ENCODE peak calls at places on chromosomes 11 and 22, in seven cellular contexts. A is AG09309, T is heart left ventricle, H is cardiac fibroblast, V is fibroblast of the aortic adventitia, M is tibial nerve, J is mammary epithelial cell. Q is an unnamed sample.
A peak's percentile ranks its signal among the peaks of the same experiment; 100 is the strongest.

GRCh38 chr11:46865340-46865739 is 19.3 kb upstream of the CKAP5 start:
- DNase-seq in A (peak; percentile 25), T (no peak), H (peak; percentile 76), V (peak; percentile 87), M (no peak), J (no peak), Q (peak; percentile 34)

GRCh38 chr22:46792061-46792796 is 29.8 kb downstream of the TBC1D22A start:
- DNase-seq in A (no peak), T (no peak), H (no peak), V (no peak), M (no peak), J (no peak), Q (no peak)

GRCh38 chr11:94129505-94130335 is 1.1 kb downstream of the PANX1 start:
- DNase-seq in A (no peak), T (no peak), H (peak; percentile 40), V (no peak), M (no peak), J (no peak), Q (no peak)

GRCh38 chr22:37412445-37413250 is 14.6 kb downstream of the ELFN2 start:
- DNase-seq in A (no peak), T (no peak), H (no peak), V (no peak), M (no peak), J (no peak), Q (no peak)

GRCh38 chr11:71154406-71154805 is 98.0 kb downstream of the SHANK2 start:
- DNase-seq in A (no peak), T (no peak), H (no peak), V (no peak), M (no peak), J (no peak), Q (no peak)

GRCh38 chr11:117623831-117624271 is 173.2 kb downstream of the DSCAML1 start:
- DNase-seq in A (no peak), T (no peak), H (no peak), V (no peak), M (no peak), J (no peak), Q (no peak)

GRCh38 chr22:17788528-17789378 is 14.5 kb upstream of the BID start:
- DNase-seq in A (no peak), T (no peak), H (no peak), V (no peak), M (no peak), J (no peak), Q (no peak)

GRCh38 chr11:5880329-5880728 is at the start of gene OR52E4:
- DNase-seq in A (no peak), T (no peak), H (no peak), V (no peak), M (no peak), J (no peak), Q (no peak)

GRCh38 chr11:57513911-57514537 is 1.5 kb downstream of the SLC43A1 start:
- DNase-seq in A (no peak), T (peak; percentile 74), H (peak; percentile 33), V (peak; percentile 27), M (no peak), J (no peak), Q (no peak)

GRCh38 chr11:71283960-71284359 is 31.6 kb upstream of the SHANK2 start:
- DNase-seq in A (no peak), T (no peak), H (no peak), V (no peak), M (no peak), J (peak; percentile 24), Q (no peak)

GRCh38 chr22:42901790-42902508 is 44.9 kb upstream of the ARFGAP3 start:
- DNase-seq in A (no peak), T (no peak), H (no peak), V (no peak), M (no peak), J (no peak), Q (no peak)

GRCh38 chr22:44119669-44120313 is 60.9 kb upstream of the PARVG start:
- DNase-seq in A (no peak), T (peak; percentile 54), H (no peak), V (no peak), M (no peak), J (no peak), Q (no peak)

GRCh38 chr22:29780781-29781676 is 13.9 kb downstream of the UQCR10 start:
- DNase-seq in A (peak; percentile 40), T (no peak), H (peak; percentile 94), V (peak; percentile 81), M (no peak), J (peak; percentile 76), Q (peak; percentile 61)

GRCh38 chr11:114651145-114651718 is 27.1 kb upstream of the NXPE2 start:
- DNase-seq in A (no peak), T (no peak), H (no peak), V (no peak), M (no peak), J (no peak), Q (no peak)
- H3K4me3 ChIP-seq in A (no peak overlapping the region), T (no peak overlapping the region), H (no peak overlapping the region), V (no peak overlapping the region), M (no peak overlapping the region), J (no peak overlapping the region), Q (no peak overlapping the region)

GRCh38 chr11:92082652-92083051 is 142.0 kb upstream of the FAT3 start:
- DNase-seq in A (no peak), T (no peak), H (no peak), V (no peak), M (no peak), J (no peak), Q (no peak)
- H3K4me3 ChIP-seq in A (no peak overlapping the region), T (no peak overlapping the region), H (no peak overlapping the region), V (no peak overlapping the region), M (no peak overlapping the region), J (no peak overlapping the region), Q (no peak overlapping the region)

DNA sequence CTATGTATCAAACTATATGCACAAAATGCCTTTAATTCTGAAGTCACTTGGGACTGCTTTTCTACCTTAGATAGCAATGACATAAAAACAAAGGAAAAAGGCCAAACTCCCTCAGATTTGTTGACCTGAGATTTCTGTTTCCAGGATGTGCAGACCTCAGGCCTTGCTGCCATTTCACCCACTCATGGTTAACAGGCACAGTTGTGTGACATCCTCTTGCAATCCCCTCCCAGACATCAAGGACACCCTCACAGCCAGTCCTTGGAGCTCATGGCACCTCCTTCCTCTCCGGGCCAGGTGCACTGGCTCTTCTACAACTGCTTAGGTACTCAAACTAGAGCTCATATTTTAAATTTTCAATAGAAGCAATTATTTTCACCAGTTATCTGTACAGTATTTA is 37.3 kb downstream of the SERPIND1 start:
- DNase-seq in A (no peak), T (no peak), H (no peak), V (no peak), M (no peak), J (no peak), Q (no peak)
- H3K4me3 ChIP-seq in A (no peak overlapping the region), T (no peak overlapping the region), H (no peak overlapping the region), V (no peak overlapping the region), M (no peak overlapping the region), J (no peak overlapping the region), Q (no peak overlapping the region)

GRCh38 chr11:13284776-13285588 is 7.4 kb downstream of the BMAL1 start:
- DNase-seq in A (no peak), T (no peak), H (no peak), V (no peak), M (no peak), J (no peak), Q (no peak)

GRCh38 chr11:13280323-13280722 is 2.7 kb downstream of the BMAL1 start:
- DNase-seq in A (no peak), T (no peak), H (no peak), V (no peak), M (no peak), J (no peak), Q (no peak)

GRCh38 chr11:13286247-13286821 is 8.7 kb downstream of the BMAL1 start:
- DNase-seq in A (no peak), T (no peak), H (no peak), V (no peak), M (no peak), J (no peak), Q (no peak)

GRCh38 chr11:13280777-13281176 is 3.2 kb downstream of the BMAL1 start:
- DNase-seq in A (no peak), T (no peak), H (no peak), V (no peak), M (no peak), J (no peak), Q (no peak)

GRCh38 chr11:13283636-13284035 is 6.0 kb downstream of the BMAL1 start:
- DNase-seq in A (no peak), T (no peak), H (no peak), V (no peak), M (no peak), J (no peak), Q (no peak)
- H3K4me3 ChIP-seq in A (no peak overlapping the region), T (no peak overlapping the region), H (no peak overlapping the region), V (no peak overlapping the region), M (no peak overlapping the region), J (no peak overlapping the region), Q (no peak overlapping the region)

GRCh38 chr11:13354335-13354734 is 76.7 kb downstream of the BMAL1 start:
- DNase-seq in A (no peak), T (no peak), H (peak; percentile 44), V (no peak), M (no peak), J (no peak), Q (no peak)

GRCh38 chr11:13355191-13355590 is 77.6 kb downstream of the BMAL1 start:
- DNase-seq in A (no peak), T (no peak), H (no peak), V (no peak), M (no peak), J (no peak), Q (no peak)

GRCh38 chr11:13352711-13353110 is 75.1 kb downstream of the BMAL1 start:
- DNase-seq in A (no peak), T (no peak), H (no peak), V (no peak), M (no peak), J (no peak), Q (no peak)

GRCh38 chr11:13358871-13359270 is 81.3 kb downstream of the BMAL1 start:
- DNase-seq in A (no peak), T (no peak), H (no peak), V (no peak), M (no peak), J (no peak), Q (no peak)

GRCh38 chr11:13357232-13357631 is 79.6 kb downstream of the BMAL1 start:
- DNase-seq in A (no peak), T (no peak), H (no peak), V (no peak), M (no peak), J (no peak), Q (no peak)
- H3K4me3 ChIP-seq in A (no peak overlapping the region), T (no peak overlapping the region), H (no peak overlapping the region), V (no peak overlapping the region), M (no peak overlapping the region), J (no peak overlapping the region), Q (no peak overlapping the region)

GRCh38 chr11:12009617-12010321 is 1.3 kb upstream of the DKK3 start:
- DNase-seq in A (no peak), T (no peak), H (no peak), V (no peak), M (no peak), J (no peak), Q (no peak)

GRCh38 chr11:12007230-12007593 is 1.2 kb downstream of the DKK3 start:
- DNase-seq in A (no peak), T (peak; percentile 47), H (no peak), V (no peak), M (no peak), J (peak; percentile 45), Q (no peak)

GRCh38 chr11:12008790-12009616 is 577 bp upstream of the DKK3 start:
- DNase-seq in A (no peak), T (peak; percentile 74), H (no peak), V (no peak), M (no peak), J (peak; percentile 36), Q (no peak)

GRCh38 chr11:12006552-12007229 is 1.7 kb downstream of the DKK3 start:
- DNase-seq in A (no peak), T (no peak), H (no peak), V (no peak), M (no peak), J (no peak), Q (no peak)

GRCh38 chr11:12007769-12008737 is at the start of gene DKK3:
- DNase-seq in A (no peak), T (peak; percentile 61), H (no peak), V (no peak), M (no peak), J (peak; percentile 88), Q (no peak)
- H3K4me3 ChIP-seq in A (peak within 1 kb of the TSS; percentile 93), T (peak within 1 kb of the TSS; percentile 54), H (peak within 1 kb of the TSS; percentile 68), V (peak within 1 kb of the TSS; percentile 79), M (peak within 1 kb of the TSS; percentile 68), J (peak within 1 kb of the TSS; percentile 77), Q (peak within 1 kb of the TSS; percentile 75)

Q was measured in skeletal muscle cell.